ENCODE peak calls at places on chromosomes 5 and 9, in six cellular contexts. G, R, X, U, P and W are unnamed samples. For H3K27me3, the result is how much of the 10 kb centered on the place peaks cover.

GRCh38 chr9:20376780-20377179 is 245.5 kb downstream of the MLLT3 start:
- DNase-seq in G (no peak), R (no peak), X (no peak), U (no peak), P (no peak), W (no peak)

GRCh38 chr5:180618487-180618829 is 27.2 kb upstream of the SCGB3A1 start:
- DNase-seq in G (no peak), R (no peak), X (no peak), U (no peak), P (no peak), W (no peak)

GRCh38 chr5:168413062-168413461 is 73.2 kb upstream of the RARS1 start:
- DNase-seq in G (no peak), R (no peak), X (no peak), U (no peak), P (no peak), W (no peak)

GRCh38 chr5:20678814-20679298 is 690.9 kb upstream of the CDH18 start:
- DNase-seq in G (no peak), R (no peak), X (no peak), U (no peak), P (no peak), W (no peak)

GRCh38 chr5:130335116-130335515 is 430.9 kb downstream of the CHSY3 start:
- DNase-seq in G (no peak), R (no peak), X (no peak), U (no peak), P (no peak), W (no peak)

GRCh38 chr5:6743161-6743560 is 29.9 kb downstream of the TENT4A start:
- DNase-seq in G (no peak), R (no peak), X (no peak), U (no peak), P (peak), W (no peak)

GRCh38 chr9:111153973-111154590 is 115.8 kb upstream of the LPAR1 start:
- DNase-seq in G (no peak), R (no peak), X (no peak), U (no peak), P (no peak), W (no peak)

GRCh38 chr9:110768887-110769286 is 100.3 kb downstream of the MUSK start:
- DNase-seq in G (no peak), R (no peak), X (no peak), U (no peak), P (no peak), W (no peak)

GRCh38 chr9:12956805-12957204 is 182.0 kb downstream of the LURAP1L start:
- DNase-seq in G (no peak), R (no peak), X (no peak), U (no peak), P (no peak), W (no peak)

GRCh38 chr9:107138261-107138992 is 144.7 kb upstream of the RAD23B start:
- DNase-seq in G (no peak), R (peak), X (no peak), U (no peak), P (no peak), W (no peak)

GRCh38 chr5:89246252-89246651 is 363.3 kb upstream of the MEF2C start:
- DNase-seq in G (no peak), R (no peak), X (no peak), U (no peak), P (no peak), W (no peak)

GRCh38 chr5:174453690-174454089 is 270.7 kb upstream of the MSX2 start:
- DNase-seq in G (no peak), R (no peak), X (no peak), U (no peak), P (no peak), W (no peak)

GRCh38 chr5:174457141-174457678 is 267.2 kb upstream of the MSX2 start:
- DNase-seq in G (no peak), R (no peak), X (no peak), U (no peak), P (no peak), W (no peak)

GRCh38 chr5:174454890-174455289 is 269.5 kb upstream of the MSX2 start:
- DNase-seq in G (no peak), R (no peak), X (no peak), U (no peak), P (no peak), W (no peak)

GRCh38 chr5:174454464-174454863 is 269.9 kb upstream of the MSX2 start:
- DNase-seq in G (peak), R (no peak), X (no peak), U (no peak), P (no peak), W (no peak)

GRCh38 chr5:174455301-174455700 is 269.1 kb upstream of the MSX2 start:
- DNase-seq in G (no peak), R (no peak), X (no peak), U (no peak), P (no peak), W (no peak)
- H3K27ac ChIP-seq in G (no peak), R (no peak), X (no peak), U (no peak), P (no peak), W (no peak)

DNA sequence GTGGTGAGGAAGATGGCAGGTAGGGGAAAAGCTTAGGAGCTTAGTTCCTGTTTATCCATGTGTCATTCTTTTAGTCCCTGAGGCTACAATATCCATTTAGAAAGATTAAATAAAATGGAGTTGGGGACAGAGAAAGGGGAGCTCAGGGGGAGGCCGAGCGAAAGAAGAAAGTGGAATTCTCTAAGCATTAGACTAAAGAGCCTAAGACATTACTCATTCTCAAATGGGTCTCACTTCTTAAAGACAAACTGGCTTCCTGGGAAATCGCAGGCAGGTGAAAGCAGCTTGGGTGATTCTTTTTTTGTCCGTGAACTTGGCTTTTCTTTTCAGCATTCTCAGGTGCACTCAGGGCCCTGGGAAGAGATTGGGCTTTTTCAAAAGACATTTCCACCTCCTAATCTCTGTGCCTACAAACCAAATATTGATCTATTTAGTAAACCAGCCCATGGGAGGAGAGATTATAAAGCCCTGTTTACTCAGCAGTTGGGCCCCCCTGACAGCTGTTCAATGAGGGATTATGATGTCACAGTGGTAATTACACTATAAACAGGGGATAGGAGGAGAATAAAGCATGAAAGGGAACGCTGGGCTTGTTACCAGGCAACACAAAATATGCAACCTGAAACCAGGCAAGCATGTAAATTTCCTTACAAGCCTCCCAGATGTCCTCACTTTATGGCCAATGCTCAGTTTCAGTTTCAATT is 584.0 kb downstream of the ACTL7B start:
- DNase-seq in G (no peak), R (no peak), X (peak), U (peak), P (no peak), W (no peak)
- H3K4me3 ChIP-seq in G (no peak), R (peak), X (no peak), U (no peak), P (no peak), W (no peak)

DNA sequence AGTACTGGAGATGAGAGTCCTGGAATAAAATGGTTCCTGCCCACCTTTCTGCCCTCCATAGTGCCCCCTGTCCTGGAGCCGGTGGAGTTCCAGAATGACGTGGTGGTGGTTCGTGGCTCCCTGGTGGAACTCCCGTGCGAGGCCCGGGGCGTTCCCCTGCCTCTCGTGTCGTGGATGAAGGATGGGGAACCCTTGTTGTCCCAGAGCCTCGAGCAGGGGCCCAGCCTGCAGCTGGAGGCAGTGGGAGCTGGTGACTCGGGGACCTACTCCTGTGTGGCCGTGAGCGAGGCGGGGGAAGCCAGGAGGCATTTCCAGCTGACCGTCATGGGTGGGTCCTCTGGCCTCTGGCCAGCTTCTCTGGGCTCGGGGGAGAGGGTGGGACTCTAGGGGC is 51.1 kb upstream of the ASS1 start:
- DNase-seq in G (no peak), R (no peak), X (no peak), U (no peak), P (no peak), W (no peak)
- H3K27me3 ChIP-seq in G (under half), R (under half), X (under half), U (under half), P (under half), W (under half)

DNA sequence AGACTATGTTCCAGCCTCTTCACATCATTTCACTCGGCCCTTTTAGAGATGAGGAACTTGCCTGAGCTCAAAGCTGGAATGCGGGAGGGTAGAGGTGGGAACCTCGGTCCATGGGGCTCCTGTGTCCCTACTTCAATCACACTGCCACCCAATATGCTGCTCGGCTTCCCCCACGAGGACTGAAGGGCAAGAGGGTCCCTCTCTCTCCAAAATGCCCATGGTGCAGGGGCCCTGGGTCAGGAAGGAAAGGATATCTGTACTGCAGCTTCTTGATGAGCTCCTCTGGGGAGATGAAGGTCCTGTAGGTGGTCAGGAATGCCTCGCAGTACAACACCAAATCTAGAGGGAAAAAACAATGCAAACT is 46.5 kb downstream of the PRRT1B start:
- DNase-seq in G (no peak), R (no peak), X (no peak), U (no peak), P (no peak), W (no peak)
- H3K27ac ChIP-seq in G (no peak), R (no peak), X (no peak), U (no peak), P (no peak), W (no peak)